ENCODE peak calls at places on chromosomes 4 and X, in five cellular contexts. V is PC-3, H is left lung, L is upper lobe of right lung, O is fibroblast of lung. E is an unnamed sample.

GRCh38 chr4:47315346-47315745 is 148.2 kb downstream of the COMMD8 start:
- DNase-seq in O (peak), H (no peak), L (no peak), V (peak), E (no peak)

GRCh38 chrX:150664290-150664689 is 28.9 kb upstream of the MTMR1 start:
- DNase-seq in L (peak), O (no peak), V (no peak), H (no peak), E (no peak)

GRCh38 chr4:26330186-26330787 is 9.5 kb downstream of the RBPJ start:
- DNase-seq in O (peak), H (no peak), V (peak), L (no peak), E (no peak)

GRCh38 chr4:176767183-176767582 is 25.5 kb downstream of the VEGFC start:
- DNase-seq in L (no peak), V (no peak), O (no peak), H (no peak), E (no peak)

GRCh38 chr4:52823478-52824092 is 38.5 kb upstream of the RASL11B start:
- DNase-seq in O (peak), V (peak), H (no peak), L (no peak), E (no peak)

GRCh38 chrX:48090123-48090522 is 18.7 kb upstream of the ZNF630 start:
- DNase-seq in V (peak), H (no peak), O (no peak), L (no peak), E (no peak)

GRCh38 chrX:38679695-38680094 is 118.4 kb downstream of the TSPAN7 start:
- DNase-seq in L (no peak), H (no peak), O (no peak), V (no peak), E (no peak)

GRCh38 chrX:46125139-46125538 is 420.1 kb downstream of the ZNF674 start:
- DNase-seq in V (no peak), L (no peak), O (peak), H (no peak), E (no peak)

GRCh38 chrX:106862972-106863688 is 40.0 kb downstream of the RIPPLY1 start:
- DNase-seq in H (no peak), L (no peak), V (peak), O (no peak), E (no peak)

GRCh38 chrX:25005382-25006185 is 10.2 kb downstream of the ARX start:
- DNase-seq in O (no peak), H (no peak), V (no peak), L (no peak), E (no peak)
- TF ChIP-seq CTCF in O (no peak), H (no peak), V (no peak), L (no peak), E (no peak)

GRCh38 chrX:71496476-71496875 is 36.4 kb upstream of the OGT start:
- DNase-seq in L (no peak), V (no peak), H (no peak), O (no peak), E (no peak)

GRCh38 chrX:71489540-71489939 is 43.4 kb upstream of the OGT start:
- DNase-seq in O (no peak), V (no peak), H (no peak), L (no peak), E (no peak)

GRCh38 chrX:71487814-71488213 is 45.1 kb upstream of the OGT start:
- DNase-seq in L (no peak), V (no peak), O (no peak), H (no peak), E (no peak)

GRCh38 chrX:71493111-71493613 is 39.7 kb upstream of the OGT start:
- DNase-seq in V (no peak), L (no peak), H (no peak), O (peak), E (no peak)

GRCh38 chrX:71492086-71493065 is 40.5 kb upstream of the OGT start:
- DNase-seq in H (peak), O (peak), L (peak), V (peak), E (peak)
- H3K4me3 ChIP-seq in H (peak), O (peak), L (peak), V (peak), E (peak)

GRCh38 chrX:44344194-44344593 is 722 bp upstream of the EFHC2 start:
- DNase-seq in L (peak), H (peak), O (no peak), V (no peak), E (no peak)
- H3K27ac ChIP-seq in L (no peak), H (peak), O (no peak), V (no peak), E (no peak)

DNA sequence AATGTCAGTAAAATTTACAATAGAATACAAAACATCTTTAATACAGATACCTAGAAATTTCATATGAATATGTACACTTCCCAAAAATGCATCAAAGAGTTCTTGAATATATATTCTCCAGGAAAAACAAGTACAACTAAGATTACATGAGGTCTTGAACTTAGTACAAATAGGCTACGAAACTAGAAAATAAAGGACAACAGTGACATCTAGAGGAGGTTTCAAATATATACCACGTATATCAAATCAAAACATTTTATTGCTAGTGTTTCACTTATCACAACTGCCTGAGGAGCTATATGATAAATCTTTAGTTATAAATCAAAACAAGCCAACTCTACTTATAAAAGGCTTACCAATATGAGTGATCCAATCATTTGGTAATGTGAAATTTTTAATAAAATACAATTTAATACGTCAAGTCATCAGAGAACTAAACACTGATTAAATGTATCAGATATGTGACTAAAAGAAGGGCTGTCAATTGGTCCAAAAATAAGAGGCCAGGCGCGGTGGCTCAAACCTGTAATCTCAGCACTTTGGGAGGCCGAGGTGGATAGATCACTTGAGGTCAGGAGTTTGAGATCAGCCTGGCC is 36.6 kb downstream of the ANAPC10 start:
- DNase-seq in V (peak), L (no peak), H (no peak), O (peak), E (no peak)
- TF ChIP-seq CTCF in V (peak), L (peak), H (peak), O (no peak), E (peak)

E was measured in dorsolateral prefrontal cortex.